ENCODE peak calls at places on chromosomes 6 and 20, in ten cellular contexts. One of them, this sample, is unnamed.

GRCh38 chr20:1242530-1242929 is 16.7 kb downstream of the RAD21L1 start:
- DNase-seq in CD8-positive, alpha-beta T cell: no peak
- DNase-seq in HEK293T: no peak
- DNase-seq in endothelial cell: no peak
- DNase-seq in cardiac muscle cell: peak; percentile 64
- DNase-seq in cardiac fibroblast: peak; percentile 62
- DNase-seq in foreskin fibroblast: peak; percentile 77
- DNase-seq in naive B cell: no peak
- DNase-seq in fibroblast of pulmonary artery: peak; percentile 85
- DNase-seq in stimulated activated CD8-positive, alpha-beta memory T cell treated with anti-CD3 and anti-CD28 coated beads, Interleukin-12 subunit alpha, Interleukin-12 subunit beta, amount 100 ng/mL, for 4 hours: no peak
- DNase-seq in this sample: no peak

GRCh38 chr6:140071115-140071514 is 696.7 kb upstream of the CITED2 start:
- DNase-seq in HEK293T: no peak
- DNase-seq in stimulated activated CD8-positive, alpha-beta memory T cell treated with anti-CD3 and anti-CD28 coated beads, Interleukin-12 subunit alpha, Interleukin-12 subunit beta, amount 100 ng/mL, for 4 hours: no peak
- DNase-seq in endothelial cell: no peak
- DNase-seq in cardiac fibroblast: peak; percentile 95
- DNase-seq in CD8-positive, alpha-beta T cell: no peak
- DNase-seq in cardiac muscle cell: peak; percentile 93
- DNase-seq in foreskin fibroblast: peak; percentile 88
- DNase-seq in naive B cell: no peak
- DNase-seq in fibroblast of pulmonary artery: peak; percentile 94
- DNase-seq in this sample: no peak

GRCh38 chr6:5173862-5174643 is 86.7 kb downstream of the LYRM4 start:
- DNase-seq in HEK293T: no peak
- DNase-seq in cardiac fibroblast: no peak
- DNase-seq in CD8-positive, alpha-beta T cell: peak; percentile 29
- DNase-seq in stimulated activated CD8-positive, alpha-beta memory T cell treated with anti-CD3 and anti-CD28 coated beads, Interleukin-12 subunit alpha, Interleukin-12 subunit beta, amount 100 ng/mL, for 4 hours: peak; percentile 10
- DNase-seq in naive B cell: peak; percentile 19
- DNase-seq in endothelial cell: no peak
- DNase-seq in cardiac muscle cell: no peak
- DNase-seq in foreskin fibroblast: no peak
- DNase-seq in fibroblast of pulmonary artery: no peak
- DNase-seq in this sample: peak; percentile 62

GRCh38 chr20:41697861-41698559 is 79.8 kb upstream of the CHD6 start:
- DNase-seq in cardiac muscle cell: peak; percentile 57
- DNase-seq in endothelial cell: peak; percentile 13
- DNase-seq in cardiac fibroblast: peak; percentile 56
- DNase-seq in HEK293T: peak; percentile 40
- DNase-seq in naive B cell: peak; percentile 14
- DNase-seq in stimulated activated CD8-positive, alpha-beta memory T cell treated with anti-CD3 and anti-CD28 coated beads, Interleukin-12 subunit alpha, Interleukin-12 subunit beta, amount 100 ng/mL, for 4 hours: no peak
- DNase-seq in CD8-positive, alpha-beta T cell: no peak
- DNase-seq in fibroblast of pulmonary artery: peak; percentile 55
- DNase-seq in foreskin fibroblast: peak; percentile 65
- DNase-seq in this sample: peak; percentile 43

GRCh38 chr6:161031721-161032495 is 40.3 kb downstream of the MAP3K4 start:
- DNase-seq in cardiac fibroblast: peak; percentile 61
- DNase-seq in endothelial cell: no peak
- DNase-seq in CD8-positive, alpha-beta T cell: no peak
- DNase-seq in naive B cell: no peak
- DNase-seq in stimulated activated CD8-positive, alpha-beta memory T cell treated with anti-CD3 and anti-CD28 coated beads, Interleukin-12 subunit alpha, Interleukin-12 subunit beta, amount 100 ng/mL, for 4 hours: no peak
- DNase-seq in HEK293T: no peak
- DNase-seq in cardiac muscle cell: peak; percentile 67
- DNase-seq in fibroblast of pulmonary artery: peak; percentile 66
- DNase-seq in foreskin fibroblast: peak; percentile 82
- DNase-seq in this sample: no peak

GRCh38 chr6:16540804-16541752 is 220.2 kb downstream of the ATXN1 start:
- DNase-seq in foreskin fibroblast: peak; percentile 59
- DNase-seq in fibroblast of pulmonary artery: no peak
- DNase-seq in cardiac muscle cell: peak; percentile 35
- DNase-seq in HEK293T: no peak
- DNase-seq in endothelial cell: no peak
- DNase-seq in naive B cell: no peak
- DNase-seq in stimulated activated CD8-positive, alpha-beta memory T cell treated with anti-CD3 and anti-CD28 coated beads, Interleukin-12 subunit alpha, Interleukin-12 subunit beta, amount 100 ng/mL, for 4 hours: no peak
- DNase-seq in CD8-positive, alpha-beta T cell: no peak
- DNase-seq in cardiac fibroblast: peak; percentile 26
- DNase-seq in this sample: peak; percentile 45

GRCh38 chr6:35063701-35064507 is 77.2 kb downstream of the TCP11 start:
- DNase-seq in CD8-positive, alpha-beta T cell: no peak
- DNase-seq in cardiac fibroblast: peak; percentile 51
- DNase-seq in cardiac muscle cell: peak; percentile 30
- DNase-seq in foreskin fibroblast: no peak
- DNase-seq in fibroblast of pulmonary artery: no peak
- DNase-seq in endothelial cell: no peak
- DNase-seq in stimulated activated CD8-positive, alpha-beta memory T cell treated with anti-CD3 and anti-CD28 coated beads, Interleukin-12 subunit alpha, Interleukin-12 subunit beta, amount 100 ng/mL, for 4 hours: no peak
- DNase-seq in HEK293T: no peak
- DNase-seq in naive B cell: no peak
- DNase-seq in this sample: no peak

GRCh38 chr20:10306440-10307358 is 88.1 kb downstream of the SNAP25 start:
- DNase-seq in CD8-positive, alpha-beta T cell: no peak
- DNase-seq in HEK293T: no peak
- DNase-seq in fibroblast of pulmonary artery: peak; percentile 92
- DNase-seq in cardiac fibroblast: peak; percentile 86
- DNase-seq in naive B cell: no peak
- DNase-seq in foreskin fibroblast: peak; percentile 84
- DNase-seq in endothelial cell: no peak
- DNase-seq in stimulated activated CD8-positive, alpha-beta memory T cell treated with anti-CD3 and anti-CD28 coated beads, Interleukin-12 subunit alpha, Interleukin-12 subunit beta, amount 100 ng/mL, for 4 hours: no peak
- DNase-seq in cardiac muscle cell: peak; percentile 92
- DNase-seq in this sample: no peak

GRCh38 chr6:152552616-152553209 is 84.4 kb downstream of the SYNE1 start:
- DNase-seq in endothelial cell: peak; percentile 72
- DNase-seq in cardiac fibroblast: peak; percentile 81
- DNase-seq in cardiac muscle cell: peak; percentile 85
- DNase-seq in naive B cell: no peak
- DNase-seq in HEK293T: peak; percentile 77
- DNase-seq in foreskin fibroblast: peak; percentile 87
- DNase-seq in CD8-positive, alpha-beta T cell: no peak
- DNase-seq in fibroblast of pulmonary artery: peak; percentile 86
- DNase-seq in stimulated activated CD8-positive, alpha-beta memory T cell treated with anti-CD3 and anti-CD28 coated beads, Interleukin-12 subunit alpha, Interleukin-12 subunit beta, amount 100 ng/mL, for 4 hours: no peak
- DNase-seq in this sample: peak; percentile 34

GRCh38 chr6:75334266-75335040 is 49.9 kb upstream of the TMEM30A start:
- DNase-seq in CD8-positive, alpha-beta T cell: no peak
- DNase-seq in foreskin fibroblast: peak; percentile 86
- DNase-seq in naive B cell: no peak
- DNase-seq in cardiac muscle cell: peak; percentile 93
- DNase-seq in HEK293T: peak; percentile 49
- DNase-seq in endothelial cell: peak; percentile 15
- DNase-seq in stimulated activated CD8-positive, alpha-beta memory T cell treated with anti-CD3 and anti-CD28 coated beads, Interleukin-12 subunit alpha, Interleukin-12 subunit beta, amount 100 ng/mL, for 4 hours: no peak
- DNase-seq in fibroblast of pulmonary artery: peak; percentile 98
- DNase-seq in cardiac fibroblast: peak; percentile 94
- DNase-seq in this sample: no peak

GRCh38 chr20:64265201-64265600 is 9.7 kb downstream of the PCMTD2 start:
- DNase-seq in stimulated activated CD8-positive, alpha-beta memory T cell treated with anti-CD3 and anti-CD28 coated beads, Interleukin-12 subunit alpha, Interleukin-12 subunit beta, amount 100 ng/mL, for 4 hours: no peak
- DNase-seq in endothelial cell: no peak
- DNase-seq in HEK293T: no peak
- DNase-seq in cardiac muscle cell: no peak
- DNase-seq in cardiac fibroblast: no peak
- DNase-seq in foreskin fibroblast: no peak
- DNase-seq in CD8-positive, alpha-beta T cell: no peak
- DNase-seq in fibroblast of pulmonary artery: peak; percentile 3
- DNase-seq in naive B cell: no peak
- DNase-seq in this sample: no peak

GRCh38 chr20:9051508-9051907 is 17.4 kb upstream of the PLCB4 start:
- DNase-seq in HEK293T: no peak
- DNase-seq in cardiac fibroblast: peak; percentile 84
- DNase-seq in cardiac muscle cell: peak; percentile 88
- DNase-seq in fibroblast of pulmonary artery: peak; percentile 93
- DNase-seq in CD8-positive, alpha-beta T cell: no peak
- DNase-seq in stimulated activated CD8-positive, alpha-beta memory T cell treated with anti-CD3 and anti-CD28 coated beads, Interleukin-12 subunit alpha, Interleukin-12 subunit beta, amount 100 ng/mL, for 4 hours: no peak
- DNase-seq in naive B cell: no peak
- DNase-seq in endothelial cell: no peak
- DNase-seq in foreskin fibroblast: peak; percentile 96
- DNase-seq in this sample: no peak

GRCh38 chr6:147506704-147507114 is 1.8 kb upstream of the SAMD5 start:
- DNase-seq in CD8-positive, alpha-beta T cell: no peak
- DNase-seq in HEK293T: peak; percentile 89
- DNase-seq in foreskin fibroblast: peak; percentile 84
- DNase-seq in cardiac fibroblast: peak; percentile 52
- DNase-seq in cardiac muscle cell: peak; percentile 62
- DNase-seq in naive B cell: no peak
- DNase-seq in endothelial cell: peak; percentile 85
- DNase-seq in stimulated activated CD8-positive, alpha-beta memory T cell treated with anti-CD3 and anti-CD28 coated beads, Interleukin-12 subunit alpha, Interleukin-12 subunit beta, amount 100 ng/mL, for 4 hours: no peak
- DNase-seq in fibroblast of pulmonary artery: peak; percentile 55
- DNase-seq in this sample: peak; percentile 68

GRCh38 chr6:36752187-36752885 is 54.7 kb downstream of the RAB44 start:
- DNase-seq in endothelial cell: no peak
- DNase-seq in cardiac fibroblast: no peak
- DNase-seq in fibroblast of pulmonary artery: no peak
- DNase-seq in stimulated activated CD8-positive, alpha-beta memory T cell treated with anti-CD3 and anti-CD28 coated beads, Interleukin-12 subunit alpha, Interleukin-12 subunit beta, amount 100 ng/mL, for 4 hours: no peak
- DNase-seq in cardiac muscle cell: no peak
- DNase-seq in HEK293T: no peak
- DNase-seq in naive B cell: no peak
- DNase-seq in foreskin fibroblast: no peak
- DNase-seq in CD8-positive, alpha-beta T cell: no peak
- DNase-seq in this sample: no peak

GRCh38 chr6:56580271-56580670 is 62.4 kb downstream of the DST start:
- DNase-seq in fibroblast of pulmonary artery: no peak
- DNase-seq in cardiac muscle cell: no peak
- DNase-seq in naive B cell: no peak
- DNase-seq in foreskin fibroblast: no peak
- DNase-seq in cardiac fibroblast: no peak
- DNase-seq in HEK293T: no peak
- DNase-seq in CD8-positive, alpha-beta T cell: no peak
- DNase-seq in endothelial cell: no peak
- DNase-seq in stimulated activated CD8-positive, alpha-beta memory T cell treated with anti-CD3 and anti-CD28 coated beads, Interleukin-12 subunit alpha, Interleukin-12 subunit beta, amount 100 ng/mL, for 4 hours: no peak
- DNase-seq in this sample: no peak

GRCh38 chr20:60048634-60049578 is 90.7 kb downstream of the CDH26 start:
- DNase-seq in fibroblast of pulmonary artery: no peak
- DNase-seq in HEK293T: no peak
- DNase-seq in CD8-positive, alpha-beta T cell: no peak
- DNase-seq in stimulated activated CD8-positive, alpha-beta memory T cell treated with anti-CD3 and anti-CD28 coated beads, Interleukin-12 subunit alpha, Interleukin-12 subunit beta, amount 100 ng/mL, for 4 hours: no peak
- DNase-seq in foreskin fibroblast: no peak
- DNase-seq in endothelial cell: no peak
- DNase-seq in naive B cell: no peak
- DNase-seq in cardiac muscle cell: no peak
- DNase-seq in cardiac fibroblast: no peak
- DNase-seq in this sample: no peak

GRCh38 chr6:28756555-28756918 is 167.2 kb downstream of the TRIM27 start:
- DNase-seq in cardiac muscle cell: no peak
- DNase-seq in endothelial cell: no peak
- DNase-seq in fibroblast of pulmonary artery: no peak
- DNase-seq in naive B cell: no peak
- DNase-seq in foreskin fibroblast: no peak
- DNase-seq in cardiac fibroblast: no peak
- DNase-seq in CD8-positive, alpha-beta T cell: no peak
- DNase-seq in stimulated activated CD8-positive, alpha-beta memory T cell treated with anti-CD3 and anti-CD28 coated beads, Interleukin-12 subunit alpha, Interleukin-12 subunit beta, amount 100 ng/mL, for 4 hours: no peak
- DNase-seq in HEK293T: no peak
- DNase-seq in this sample: no peak

GRCh38 chr20:63577317-63577894 is 3.4 kb upstream of the HELZ2 start:
- DNase-seq in HEK293T: no peak
- DNase-seq in foreskin fibroblast: no peak
- DNase-seq in cardiac fibroblast: no peak
- DNase-seq in cardiac muscle cell: no peak
- DNase-seq in CD8-positive, alpha-beta T cell: no peak
- DNase-seq in stimulated activated CD8-positive, alpha-beta memory T cell treated with anti-CD3 and anti-CD28 coated beads, Interleukin-12 subunit alpha, Interleukin-12 subunit beta, amount 100 ng/mL, for 4 hours: no peak
- DNase-seq in endothelial cell: no peak
- DNase-seq in naive B cell: no peak
- DNase-seq in fibroblast of pulmonary artery: no peak
- DNase-seq in this sample: no peak

GRCh38 chr20:38747495-38748096 is 664 bp upstream of the ACTR5 start:
- DNase-seq in stimulated activated CD8-positive, alpha-beta memory T cell treated with anti-CD3 and anti-CD28 coated beads, Interleukin-12 subunit alpha, Interleukin-12 subunit beta, amount 100 ng/mL, for 4 hours: no peak
- DNase-seq in CD8-positive, alpha-beta T cell: no peak
- DNase-seq in cardiac muscle cell: no peak
- DNase-seq in naive B cell: no peak
- DNase-seq in endothelial cell: no peak
- DNase-seq in foreskin fibroblast: no peak
- DNase-seq in HEK293T: no peak
- DNase-seq in fibroblast of pulmonary artery: no peak
- DNase-seq in cardiac fibroblast: no peak
- DNase-seq in this sample: no peak

GRCh38 chr6:129921169-129921817 is 60.2 kb upstream of the TMEM244 start:
- DNase-seq in endothelial cell: no peak
- DNase-seq in naive B cell: no peak
- DNase-seq in HEK293T: no peak
- DNase-seq in stimulated activated CD8-positive, alpha-beta memory T cell treated with anti-CD3 and anti-CD28 coated beads, Interleukin-12 subunit alpha, Interleukin-12 subunit beta, amount 100 ng/mL, for 4 hours: no peak
- DNase-seq in foreskin fibroblast: no peak
- DNase-seq in cardiac muscle cell: no peak
- DNase-seq in fibroblast of pulmonary artery: no peak
- DNase-seq in CD8-positive, alpha-beta T cell: no peak
- DNase-seq in cardiac fibroblast: no peak
- DNase-seq in this sample: no peak

GRCh38 chr6:15129872-15130271 is 116.0 kb upstream of the JARID2 start:
- DNase-seq in fibroblast of pulmonary artery: no peak
- DNase-seq in stimulated activated CD8-positive, alpha-beta memory T cell treated with anti-CD3 and anti-CD28 coated beads, Interleukin-12 subunit alpha, Interleukin-12 subunit beta, amount 100 ng/mL, for 4 hours: no peak
- DNase-seq in foreskin fibroblast: no peak
- DNase-seq in naive B cell: no peak
- DNase-seq in cardiac muscle cell: no peak
- DNase-seq in CD8-positive, alpha-beta T cell: no peak
- DNase-seq in cardiac fibroblast: no peak
- DNase-seq in HEK293T: no peak
- DNase-seq in endothelial cell: no peak
- DNase-seq in this sample: no peak

GRCh38 chr6:166402582-166403277 is 20.0 kb upstream of the MPC1 start:
- DNase-seq in HEK293T: peak; percentile 62
- DNase-seq in cardiac fibroblast: peak; percentile 68
- DNase-seq in stimulated activated CD8-positive, alpha-beta memory T cell treated with anti-CD3 and anti-CD28 coated beads, Interleukin-12 subunit alpha, Interleukin-12 subunit beta, amount 100 ng/mL, for 4 hours: no peak
- DNase-seq in endothelial cell: no peak
- DNase-seq in foreskin fibroblast: peak; percentile 79
- DNase-seq in CD8-positive, alpha-beta T cell: no peak
- DNase-seq in fibroblast of pulmonary artery: peak; percentile 35
- DNase-seq in cardiac muscle cell: peak; percentile 57
- DNase-seq in naive B cell: no peak
- DNase-seq in this sample: no peak

GRCh38 chr6:162211022-162211421 is 516.5 kb downstream of the PRKN start:
- DNase-seq in foreskin fibroblast: no peak
- DNase-seq in stimulated activated CD8-positive, alpha-beta memory T cell treated with anti-CD3 and anti-CD28 coated beads, Interleukin-12 subunit alpha, Interleukin-12 subunit beta, amount 100 ng/mL, for 4 hours: no peak
- DNase-seq in endothelial cell: no peak
- DNase-seq in HEK293T: no peak
- DNase-seq in cardiac muscle cell: no peak
- DNase-seq in cardiac fibroblast: no peak
- DNase-seq in naive B cell: no peak
- DNase-seq in fibroblast of pulmonary artery: no peak
- DNase-seq in CD8-positive, alpha-beta T cell: no peak
- DNase-seq in this sample: no peak

GRCh38 chr6:66986940-66987339 is 1279.9 kb upstream of the EYS start:
- DNase-seq in naive B cell: no peak
- DNase-seq in CD8-positive, alpha-beta T cell: no peak
- DNase-seq in cardiac muscle cell: no peak
- DNase-seq in foreskin fibroblast: no peak
- DNase-seq in fibroblast of pulmonary artery: no peak
- DNase-seq in HEK293T: no peak
- DNase-seq in stimulated activated CD8-positive, alpha-beta memory T cell treated with anti-CD3 and anti-CD28 coated beads, Interleukin-12 subunit alpha, Interleukin-12 subunit beta, amount 100 ng/mL, for 4 hours: no peak
- DNase-seq in cardiac fibroblast: no peak
- DNase-seq in endothelial cell: no peak
- DNase-seq in this sample: no peak

GRCh38 chr20:19414600-19414999 is 202.2 kb downstream of the SLC24A3 start:
- DNase-seq in CD8-positive, alpha-beta T cell: no peak
- DNase-seq in naive B cell: no peak
- DNase-seq in HEK293T: no peak
- DNase-seq in cardiac fibroblast: no peak
- DNase-seq in cardiac muscle cell: no peak
- DNase-seq in foreskin fibroblast: no peak
- DNase-seq in stimulated activated CD8-positive, alpha-beta memory T cell treated with anti-CD3 and anti-CD28 coated beads, Interleukin-12 subunit alpha, Interleukin-12 subunit beta, amount 100 ng/mL, for 4 hours: no peak
- DNase-seq in fibroblast of pulmonary artery: no peak
- DNase-seq in endothelial cell: no peak
- DNase-seq in this sample: no peak

GRCh38 chr6:7770601-7771000 is 44.7 kb downstream of the BMP6 start:
- DNase-seq in endothelial cell: no peak
- DNase-seq in naive B cell: no peak
- DNase-seq in fibroblast of pulmonary artery: no peak
- DNase-seq in cardiac fibroblast: no peak
- DNase-seq in CD8-positive, alpha-beta T cell: no peak
- DNase-seq in HEK293T: no peak
- DNase-seq in cardiac muscle cell: no peak
- DNase-seq in stimulated activated CD8-positive, alpha-beta memory T cell treated with anti-CD3 and anti-CD28 coated beads, Interleukin-12 subunit alpha, Interleukin-12 subunit beta, amount 100 ng/mL, for 4 hours: no peak
- DNase-seq in foreskin fibroblast: no peak
- DNase-seq in this sample: no peak

GRCh38 chr6:82144007-82144851 is 103.3 kb downstream of the IBTK start:
- DNase-seq in cardiac fibroblast: peak; percentile 85
- DNase-seq in stimulated activated CD8-positive, alpha-beta memory T cell treated with anti-CD3 and anti-CD28 coated beads, Interleukin-12 subunit alpha, Interleukin-12 subunit beta, amount 100 ng/mL, for 4 hours: no peak
- DNase-seq in HEK293T: peak; percentile 13
- DNase-seq in fibroblast of pulmonary artery: peak; percentile 92
- DNase-seq in foreskin fibroblast: peak; percentile 96
- DNase-seq in cardiac muscle cell: peak; percentile 83
- DNase-seq in naive B cell: no peak
- DNase-seq in CD8-positive, alpha-beta T cell: no peak
- DNase-seq in endothelial cell: no peak
- DNase-seq in this sample: peak; percentile 15

This sample was measured in GM10248.